ENCODE peak calls at places on chromosomes 3 and 15, in four cellular contexts. One of them, this sample, is unnamed.

GRCh38 chr3:45545476-45545875 is 49.1 kb upstream of the LIMD1 start:
- DNase-seq in Daoy: no peak
- DNase-seq in SK-N-SH: no peak
- DNase-seq in RWPE1: no peak
- DNase-seq in this sample: no peak

GRCh38 chr3:122892118-122892517 is 97.2 kb downstream of the SLC49A4 start:
- DNase-seq in Daoy: no peak
- DNase-seq in SK-N-SH: no peak
- DNase-seq in RWPE1: no peak
- DNase-seq in this sample: no peak

GRCh38 chr15:29437888-29438713 is 168.5 kb upstream of the NSMCE3 start:
- DNase-seq in Daoy: no peak
- DNase-seq in SK-N-SH: no peak
- DNase-seq in RWPE1: no peak
- DNase-seq in this sample: no peak

GRCh38 chr3:160196511-160197104 is 28.6 kb upstream of the C3orf80 start:
- DNase-seq in Daoy: peak
- DNase-seq in SK-N-SH: no peak
- DNase-seq in RWPE1: no peak
- DNase-seq in this sample: no peak

GRCh38 chr15:60362318-60363023 is 35.3 kb downstream of the ANXA2 start:
- DNase-seq in Daoy: peak
- DNase-seq in SK-N-SH: no peak
- DNase-seq in RWPE1: peak
- DNase-seq in this sample: no peak

GRCh38 chr15:58676766-58677165 is 72.7 kb downstream of the ADAM10 start:
- DNase-seq in Daoy: no peak
- DNase-seq in SK-N-SH: no peak
- DNase-seq in RWPE1: no peak
- DNase-seq in this sample: no peak

GRCh38 chr15:95284933-95285401 is 1045.5 kb upstream of the NR2F2 start:
- DNase-seq in Daoy: no peak
- DNase-seq in SK-N-SH: no peak
- DNase-seq in RWPE1: no peak
- DNase-seq in this sample: peak

GRCh38 chr15:50302581-50302980 is 37.1 kb upstream of the HDC start:
- DNase-seq in Daoy: no peak
- DNase-seq in SK-N-SH: no peak
- DNase-seq in RWPE1: no peak
- DNase-seq in this sample: no peak

GRCh38 chr3:126613481-126614187 is 41.3 kb downstream of the TXNRD3 start:
- DNase-seq in Daoy: no peak
- DNase-seq in SK-N-SH: peak
- DNase-seq in RWPE1: no peak
- DNase-seq in this sample: no peak

GRCh38 chr3:124383051-124383450 is 347.2 kb upstream of the UMPS start:
- DNase-seq in Daoy: no peak
- DNase-seq in SK-N-SH: no peak
- DNase-seq in RWPE1: no peak
- DNase-seq in this sample: peak

GRCh38 chr3:108241721-108242120 is 19.5 kb upstream of the IFT57 start:
- DNase-seq in Daoy: no peak
- DNase-seq in SK-N-SH: no peak
- DNase-seq in RWPE1: no peak
- DNase-seq in this sample: peak

GRCh38 chr15:69661446-69661845 is 208.8 kb downstream of the RPLP1 start:
- DNase-seq in Daoy: no peak
- DNase-seq in SK-N-SH: no peak
- DNase-seq in RWPE1: no peak
- DNase-seq in this sample: no peak

GRCh38 chr3:115899535-115899934 is 276.2 kb downstream of the GAP43 start:
- DNase-seq in Daoy: no peak
- DNase-seq in SK-N-SH: no peak
- DNase-seq in RWPE1: no peak
- DNase-seq in this sample: no peak

GRCh38 chr3:78728406-78729145 is 1039.2 kb downstream of the ROBO1 start:
- DNase-seq in Daoy: peak
- DNase-seq in SK-N-SH: peak
- DNase-seq in RWPE1: no peak
- DNase-seq in this sample: peak

GRCh38 chr3:1551741-1552140 is 458.9 kb downstream of the CNTN6 start:
- DNase-seq in Daoy: no peak
- DNase-seq in SK-N-SH: no peak
- DNase-seq in RWPE1: no peak
- DNase-seq in this sample: no peak

GRCh38 chr3:189727898-189728297 is 96.7 kb downstream of the TP63 start:
- DNase-seq in Daoy: no peak
- DNase-seq in SK-N-SH: no peak
- DNase-seq in RWPE1: no peak
- DNase-seq in this sample: no peak

GRCh38 chr3:143750856-143751255 is 97.4 kb downstream of the SLC9A9 start:
- DNase-seq in Daoy: no peak
- DNase-seq in SK-N-SH: no peak
- DNase-seq in RWPE1: no peak
- DNase-seq in this sample: no peak

GRCh38 chr3:195286115-195286872 is 15.3 kb upstream of the XXYLT1 start:
- DNase-seq in Daoy: no peak
- DNase-seq in SK-N-SH: no peak
- DNase-seq in RWPE1: peak
- DNase-seq in this sample: no peak

GRCh38 chr3:84601303-84601702 is 357.5 kb upstream of the CADM2 start:
- DNase-seq in Daoy: no peak
- DNase-seq in SK-N-SH: no peak
- DNase-seq in RWPE1: no peak
- DNase-seq in this sample: peak

GRCh38 chr15:41877631-41878354 is 16.1 kb downstream of the SPTBN5 start:
- DNase-seq in Daoy: no peak
- DNase-seq in SK-N-SH: no peak
- DNase-seq in RWPE1: no peak
- DNase-seq in this sample: no peak

GRCh38 chr3:12440927-12441326 is 43.4 kb upstream of the TSEN2 start:
- DNase-seq in Daoy: peak
- DNase-seq in SK-N-SH: peak
- DNase-seq in RWPE1: no peak
- DNase-seq in this sample: no peak

GRCh38 chr3:11548721-11549131 is 95.0 kb downstream of the VGLL4 start:
- DNase-seq in Daoy: peak
- DNase-seq in SK-N-SH: no peak
- DNase-seq in RWPE1: no peak
- DNase-seq in this sample: no peak

GRCh38 chr3:171770689-171771620 is 39.3 kb downstream of the PLD1 start:
- DNase-seq in Daoy: peak
- DNase-seq in SK-N-SH: no peak
- DNase-seq in RWPE1: peak
- DNase-seq in this sample: peak

GRCh38 chr3:40387001-40387894 is at the start of gene ENTPD3:
- DNase-seq in Daoy: peak
- DNase-seq in SK-N-SH: peak
- DNase-seq in RWPE1: peak
- DNase-seq in this sample: peak

GRCh38 chr3:96900600-96900999 is 86.2 kb downstream of the EPHA6 start:
- DNase-seq in Daoy: no peak
- DNase-seq in SK-N-SH: no peak
- DNase-seq in RWPE1: no peak
- DNase-seq in this sample: no peak

GRCh38 chr3:56645407-56645806 is 37.7 kb downstream of the TASOR start:
- DNase-seq in Daoy: no peak
- DNase-seq in SK-N-SH: no peak
- DNase-seq in RWPE1: no peak
- DNase-seq in this sample: no peak

GRCh38 chr3:52023860-52024764 is 28.4 kb upstream of the RPL29 start:
- DNase-seq in Daoy: no peak
- DNase-seq in SK-N-SH: no peak
- DNase-seq in RWPE1: no peak
- DNase-seq in this sample: no peak

GRCh38 chr15:29756358-29757267 is 65.7 kb downstream of the TJP1 start:
- DNase-seq in Daoy: no peak
- DNase-seq in SK-N-SH: no peak
- DNase-seq in RWPE1: peak
- DNase-seq in this sample: no peak

GRCh38 chr3:184429786-184430185 is 49.9 kb downstream of the CHRD start:
- DNase-seq in Daoy: no peak
- DNase-seq in SK-N-SH: no peak
- DNase-seq in RWPE1: no peak
- DNase-seq in this sample: no peak

This sample was measured in mesendoderm.